ENCODE peak calls at places on chromosomes 16 and 17, in four cellular contexts. One of them, this sample, is unnamed.

GRCh38 chr16:56423584-56424403 is 1.6 kb downstream of the AMFR start:
- DNase-seq in retina: peak
- DNase-seq in astrocyte of the spinal cord: peak
- DNase-seq in cardiac muscle cell: no peak
- DNase-seq in this sample: no peak

GRCh38 chr17:6627019-6627418 is 13.5 kb downstream of the KIAA0753 start:
- DNase-seq in retina: no peak
- DNase-seq in astrocyte of the spinal cord: peak
- DNase-seq in cardiac muscle cell: peak
- DNase-seq in this sample: no peak

GRCh38 chr16:72827907-72828306 is 220.0 kb downstream of the ZFHX3 start:
- DNase-seq in retina: no peak
- DNase-seq in astrocyte of the spinal cord: no peak
- DNase-seq in cardiac muscle cell: no peak
- DNase-seq in this sample: no peak

GRCh38 chr17:49637050-49637449 is 40.8 kb downstream of the SPOP start:
- DNase-seq in retina: no peak
- DNase-seq in astrocyte of the spinal cord: no peak
- DNase-seq in cardiac muscle cell: peak
- DNase-seq in this sample: no peak

GRCh38 chr16:21167360-21167759 is 8.9 kb downstream of the LDAF1 start:
- DNase-seq in retina: no peak
- DNase-seq in astrocyte of the spinal cord: peak
- DNase-seq in cardiac muscle cell: no peak
- DNase-seq in this sample: no peak

GRCh38 chr17:42422412-42422957 is 571 bp downstream of the CAVIN1 start:
- DNase-seq in retina: no peak
- DNase-seq in astrocyte of the spinal cord: no peak
- DNase-seq in cardiac muscle cell: peak
- DNase-seq in this sample: peak

GRCh38 chr17:80693511-80693910 is 148.9 kb downstream of the RPTOR start:
- DNase-seq in retina: no peak
- DNase-seq in astrocyte of the spinal cord: no peak
- DNase-seq in cardiac muscle cell: no peak
- DNase-seq in this sample: no peak

GRCh38 chr16:11138026-11138768 is 117.8 kb downstream of the SOCS1 start:
- DNase-seq in retina: no peak
- DNase-seq in astrocyte of the spinal cord: no peak
- DNase-seq in cardiac muscle cell: no peak
- DNase-seq in this sample: no peak

GRCh38 chr16:86772671-86773338 is 194.5 kb downstream of the FOXL1 start:
- DNase-seq in retina: peak
- DNase-seq in astrocyte of the spinal cord: peak
- DNase-seq in cardiac muscle cell: peak
- DNase-seq in this sample: peak

GRCh38 chr16:29310852-29311314 is 95.6 kb downstream of the NPIPB11 start:
- DNase-seq in retina: no peak
- DNase-seq in astrocyte of the spinal cord: no peak
- DNase-seq in cardiac muscle cell: no peak
- DNase-seq in this sample: no peak

GRCh38 chr16:12206749-12207142 is 230.2 kb downstream of the SNX29 start:
- DNase-seq in retina: no peak
- DNase-seq in astrocyte of the spinal cord: no peak
- DNase-seq in cardiac muscle cell: no peak
- DNase-seq in this sample: no peak

GRCh38 chr16:31128711-31129567 is 6.6 kb downstream of the PRSS8 start:
- DNase-seq in retina: no peak
- DNase-seq in astrocyte of the spinal cord: no peak
- DNase-seq in cardiac muscle cell: no peak
- DNase-seq in this sample: no peak

GRCh38 chr17:78538033-78538776 is 39.0 kb downstream of the DNAH17 start:
- DNase-seq in retina: no peak
- DNase-seq in astrocyte of the spinal cord: no peak
- DNase-seq in cardiac muscle cell: peak
- DNase-seq in this sample: peak

GRCh38 chr17:1766382-1767135 is 4.7 kb downstream of the SERPINF1 start:
- DNase-seq in retina: no peak
- DNase-seq in astrocyte of the spinal cord: no peak
- DNase-seq in cardiac muscle cell: no peak
- DNase-seq in this sample: no peak

This sample was measured in neural progenitor cell.